ENCODE peak calls at places on chromosomes 2 and 18, in six cellular contexts. One of them, this sample, is unnamed.

GRCh38 chr2:196219686-196220085 is 48.3 kb upstream of the STK17B start:
- DNase-seq in stimulated activated CD8-positive, alpha-beta memory T cell treated with anti-CD3 and anti-CD28 coated beads, Interleukin-7, amount 100 ng/mL, for 48 hours: no peak
- DNase-seq in activated CD4-positive, alpha-beta T cell treated with anti-CD3 and anti-CD28 coated beads, Interleukin-2, amount 10 ng/mL, durations not matched to agents 7 days and 5 days: no peak
- DNase-seq in endothelial cell: no peak
- DNase-seq in adipocyte: no peak
- DNase-seq in fibroblast of the conjunctiva: no peak
- DNase-seq in this sample: no peak

GRCh38 chr18:10365901-10366300 is 88.5 kb upstream of the APCDD1 start:
- DNase-seq in activated CD4-positive, alpha-beta T cell treated with anti-CD3 and anti-CD28 coated beads, Interleukin-2, amount 10 ng/mL, durations not matched to agents 7 days and 5 days: no peak
- DNase-seq in adipocyte: no peak
- DNase-seq in endothelial cell: no peak
- DNase-seq in stimulated activated CD8-positive, alpha-beta memory T cell treated with anti-CD3 and anti-CD28 coated beads, Interleukin-7, amount 100 ng/mL, for 48 hours: no peak
- DNase-seq in fibroblast of the conjunctiva: no peak
- DNase-seq in this sample: no peak

GRCh38 chr2:240820607-240821428 is 799 bp upstream of the KIF1A start:
- DNase-seq in fibroblast of the conjunctiva: no peak
- DNase-seq in stimulated activated CD8-positive, alpha-beta memory T cell treated with anti-CD3 and anti-CD28 coated beads, Interleukin-7, amount 100 ng/mL, for 48 hours: no peak
- DNase-seq in adipocyte: peak
- DNase-seq in endothelial cell: peak
- DNase-seq in activated CD4-positive, alpha-beta T cell treated with anti-CD3 and anti-CD28 coated beads, Interleukin-2, amount 10 ng/mL, durations not matched to agents 7 days and 5 days: no peak
- DNase-seq in this sample: no peak

GRCh38 chr18:5895886-5896740 is 791 bp upstream of the TMEM200C start:
- DNase-seq in adipocyte: peak
- DNase-seq in stimulated activated CD8-positive, alpha-beta memory T cell treated with anti-CD3 and anti-CD28 coated beads, Interleukin-7, amount 100 ng/mL, for 48 hours: no peak
- DNase-seq in fibroblast of the conjunctiva: no peak
- DNase-seq in activated CD4-positive, alpha-beta T cell treated with anti-CD3 and anti-CD28 coated beads, Interleukin-2, amount 10 ng/mL, durations not matched to agents 7 days and 5 days: no peak
- DNase-seq in endothelial cell: peak
- DNase-seq in this sample: no peak

GRCh38 chr2:238441262-238442114 is 14.8 kb downstream of the ASB1 start:
- DNase-seq in stimulated activated CD8-positive, alpha-beta memory T cell treated with anti-CD3 and anti-CD28 coated beads, Interleukin-7, amount 100 ng/mL, for 48 hours: no peak
- DNase-seq in activated CD4-positive, alpha-beta T cell treated with anti-CD3 and anti-CD28 coated beads, Interleukin-2, amount 10 ng/mL, durations not matched to agents 7 days and 5 days: no peak
- DNase-seq in adipocyte: no peak
- DNase-seq in fibroblast of the conjunctiva: no peak
- DNase-seq in endothelial cell: no peak
- DNase-seq in this sample: no peak

GRCh38 chr2:37415128-37415817 is 70.8 kb downstream of the QPCT start:
- DNase-seq in endothelial cell: no peak
- DNase-seq in fibroblast of the conjunctiva: peak
- DNase-seq in adipocyte: peak
- DNase-seq in activated CD4-positive, alpha-beta T cell treated with anti-CD3 and anti-CD28 coated beads, Interleukin-2, amount 10 ng/mL, durations not matched to agents 7 days and 5 days: no peak
- DNase-seq in stimulated activated CD8-positive, alpha-beta memory T cell treated with anti-CD3 and anti-CD28 coated beads, Interleukin-7, amount 100 ng/mL, for 48 hours: no peak
- DNase-seq in this sample: no peak

GRCh38 chr2:223101340-223102039 is 49.5 kb downstream of the KCNE4 start:
- DNase-seq in stimulated activated CD8-positive, alpha-beta memory T cell treated with anti-CD3 and anti-CD28 coated beads, Interleukin-7, amount 100 ng/mL, for 48 hours: no peak
- DNase-seq in fibroblast of the conjunctiva: peak
- DNase-seq in endothelial cell: peak
- DNase-seq in adipocyte: peak
- DNase-seq in activated CD4-positive, alpha-beta T cell treated with anti-CD3 and anti-CD28 coated beads, Interleukin-2, amount 10 ng/mL, durations not matched to agents 7 days and 5 days: no peak
- DNase-seq in this sample: peak

GRCh38 chr18:21071071-21071470 is 40.5 kb downstream of the ROCK1 start:
- DNase-seq in fibroblast of the conjunctiva: no peak
- DNase-seq in activated CD4-positive, alpha-beta T cell treated with anti-CD3 and anti-CD28 coated beads, Interleukin-2, amount 10 ng/mL, durations not matched to agents 7 days and 5 days: no peak
- DNase-seq in stimulated activated CD8-positive, alpha-beta memory T cell treated with anti-CD3 and anti-CD28 coated beads, Interleukin-7, amount 100 ng/mL, for 48 hours: no peak
- DNase-seq in adipocyte: no peak
- DNase-seq in endothelial cell: no peak
- DNase-seq in this sample: no peak

GRCh38 chr2:157771234-157771633 is 104.9 kb downstream of the ACVR1 start:
- DNase-seq in fibroblast of the conjunctiva: no peak
- DNase-seq in activated CD4-positive, alpha-beta T cell treated with anti-CD3 and anti-CD28 coated beads, Interleukin-2, amount 10 ng/mL, durations not matched to agents 7 days and 5 days: no peak
- DNase-seq in stimulated activated CD8-positive, alpha-beta memory T cell treated with anti-CD3 and anti-CD28 coated beads, Interleukin-7, amount 100 ng/mL, for 48 hours: no peak
- DNase-seq in endothelial cell: no peak
- DNase-seq in adipocyte: no peak
- DNase-seq in this sample: no peak

GRCh38 chr2:225668606-225669266 is 269.2 kb downstream of the NYAP2 start:
- DNase-seq in stimulated activated CD8-positive, alpha-beta memory T cell treated with anti-CD3 and anti-CD28 coated beads, Interleukin-7, amount 100 ng/mL, for 48 hours: no peak
- DNase-seq in activated CD4-positive, alpha-beta T cell treated with anti-CD3 and anti-CD28 coated beads, Interleukin-2, amount 10 ng/mL, durations not matched to agents 7 days and 5 days: peak
- DNase-seq in fibroblast of the conjunctiva: peak
- DNase-seq in endothelial cell: peak
- DNase-seq in adipocyte: peak
- DNase-seq in this sample: peak

GRCh38 chr2:114119846-114120348 is 230.0 kb downstream of the ACTR3 start:
- DNase-seq in activated CD4-positive, alpha-beta T cell treated with anti-CD3 and anti-CD28 coated beads, Interleukin-2, amount 10 ng/mL, durations not matched to agents 7 days and 5 days: no peak
- DNase-seq in endothelial cell: no peak
- DNase-seq in fibroblast of the conjunctiva: no peak
- DNase-seq in stimulated activated CD8-positive, alpha-beta memory T cell treated with anti-CD3 and anti-CD28 coated beads, Interleukin-7, amount 100 ng/mL, for 48 hours: no peak
- DNase-seq in adipocyte: peak
- DNase-seq in this sample: no peak

GRCh38 chr2:58030789-58031188 is 15.8 kb upstream of the VRK2 start:
- DNase-seq in endothelial cell: no peak
- DNase-seq in fibroblast of the conjunctiva: no peak
- DNase-seq in activated CD4-positive, alpha-beta T cell treated with anti-CD3 and anti-CD28 coated beads, Interleukin-2, amount 10 ng/mL, durations not matched to agents 7 days and 5 days: no peak
- DNase-seq in stimulated activated CD8-positive, alpha-beta memory T cell treated with anti-CD3 and anti-CD28 coated beads, Interleukin-7, amount 100 ng/mL, for 48 hours: no peak
- DNase-seq in adipocyte: no peak
- DNase-seq in this sample: no peak

GRCh38 chr2:74414913-74415761 is 6.3 kb downstream of the C2orf81 start:
- DNase-seq in stimulated activated CD8-positive, alpha-beta memory T cell treated with anti-CD3 and anti-CD28 coated beads, Interleukin-7, amount 100 ng/mL, for 48 hours: no peak
- DNase-seq in fibroblast of the conjunctiva: no peak
- DNase-seq in adipocyte: no peak
- DNase-seq in activated CD4-positive, alpha-beta T cell treated with anti-CD3 and anti-CD28 coated beads, Interleukin-2, amount 10 ng/mL, durations not matched to agents 7 days and 5 days: peak
- DNase-seq in endothelial cell: peak
- DNase-seq in this sample: no peak

GRCh38 chr2:127621981-127622431 is 23.9 kb upstream of the GPR17 start:
- DNase-seq in adipocyte: no peak
- DNase-seq in endothelial cell: no peak
- DNase-seq in fibroblast of the conjunctiva: no peak
- DNase-seq in stimulated activated CD8-positive, alpha-beta memory T cell treated with anti-CD3 and anti-CD28 coated beads, Interleukin-7, amount 100 ng/mL, for 48 hours: no peak
- DNase-seq in activated CD4-positive, alpha-beta T cell treated with anti-CD3 and anti-CD28 coated beads, Interleukin-2, amount 10 ng/mL, durations not matched to agents 7 days and 5 days: no peak
- DNase-seq in this sample: no peak

GRCh38 chr2:152483276-152483996 is 148.5 kb downstream of the FMNL2 start:
- DNase-seq in adipocyte: no peak
- DNase-seq in endothelial cell: no peak
- DNase-seq in activated CD4-positive, alpha-beta T cell treated with anti-CD3 and anti-CD28 coated beads, Interleukin-2, amount 10 ng/mL, durations not matched to agents 7 days and 5 days: no peak
- DNase-seq in stimulated activated CD8-positive, alpha-beta memory T cell treated with anti-CD3 and anti-CD28 coated beads, Interleukin-7, amount 100 ng/mL, for 48 hours: no peak
- DNase-seq in fibroblast of the conjunctiva: peak
- DNase-seq in this sample: no peak

GRCh38 chr2:240250985-240251847 is 110.8 kb upstream of the OTOS start:
- DNase-seq in fibroblast of the conjunctiva: peak
- DNase-seq in activated CD4-positive, alpha-beta T cell treated with anti-CD3 and anti-CD28 coated beads, Interleukin-2, amount 10 ng/mL, durations not matched to agents 7 days and 5 days: no peak
- DNase-seq in endothelial cell: no peak
- DNase-seq in adipocyte: peak
- DNase-seq in stimulated activated CD8-positive, alpha-beta memory T cell treated with anti-CD3 and anti-CD28 coated beads, Interleukin-7, amount 100 ng/mL, for 48 hours: no peak
- DNase-seq in this sample: no peak

GRCh38 chr2:240445961-240446538 is 10.6 kb downstream of the GPC1 start:
- DNase-seq in endothelial cell: no peak
- DNase-seq in adipocyte: no peak
- DNase-seq in stimulated activated CD8-positive, alpha-beta memory T cell treated with anti-CD3 and anti-CD28 coated beads, Interleukin-7, amount 100 ng/mL, for 48 hours: no peak
- DNase-seq in activated CD4-positive, alpha-beta T cell treated with anti-CD3 and anti-CD28 coated beads, Interleukin-2, amount 10 ng/mL, durations not matched to agents 7 days and 5 days: no peak
- DNase-seq in fibroblast of the conjunctiva: no peak
- DNase-seq in this sample: no peak

GRCh38 chr2:54862742-54863141 is 139.3 kb downstream of the EML6 start:
- DNase-seq in fibroblast of the conjunctiva: no peak
- DNase-seq in stimulated activated CD8-positive, alpha-beta memory T cell treated with anti-CD3 and anti-CD28 coated beads, Interleukin-7, amount 100 ng/mL, for 48 hours: no peak
- DNase-seq in endothelial cell: no peak
- DNase-seq in activated CD4-positive, alpha-beta T cell treated with anti-CD3 and anti-CD28 coated beads, Interleukin-2, amount 10 ng/mL, durations not matched to agents 7 days and 5 days: no peak
- DNase-seq in adipocyte: no peak
- DNase-seq in this sample: no peak

GRCh38 chr2:46297546-46298271 is 502 bp downstream of the EPAS1 start:
- DNase-seq in adipocyte: peak
- DNase-seq in stimulated activated CD8-positive, alpha-beta memory T cell treated with anti-CD3 and anti-CD28 coated beads, Interleukin-7, amount 100 ng/mL, for 48 hours: no peak
- DNase-seq in endothelial cell: peak
- DNase-seq in activated CD4-positive, alpha-beta T cell treated with anti-CD3 and anti-CD28 coated beads, Interleukin-2, amount 10 ng/mL, durations not matched to agents 7 days and 5 days: peak
- DNase-seq in fibroblast of the conjunctiva: no peak
- DNase-seq in this sample: no peak

GRCh38 chr2:231037731-231038482 is 584 bp downstream of the C2orf72 start:
- DNase-seq in stimulated activated CD8-positive, alpha-beta memory T cell treated with anti-CD3 and anti-CD28 coated beads, Interleukin-7, amount 100 ng/mL, for 48 hours: no peak
- DNase-seq in adipocyte: peak
- DNase-seq in activated CD4-positive, alpha-beta T cell treated with anti-CD3 and anti-CD28 coated beads, Interleukin-2, amount 10 ng/mL, durations not matched to agents 7 days and 5 days: no peak
- DNase-seq in fibroblast of the conjunctiva: no peak
- DNase-seq in endothelial cell: peak
- DNase-seq in this sample: no peak

GRCh38 chr2:112942654-112943002 is 31.7 kb downstream of the IL37 start:
- DNase-seq in adipocyte: peak
- DNase-seq in activated CD4-positive, alpha-beta T cell treated with anti-CD3 and anti-CD28 coated beads, Interleukin-2, amount 10 ng/mL, durations not matched to agents 7 days and 5 days: no peak
- DNase-seq in stimulated activated CD8-positive, alpha-beta memory T cell treated with anti-CD3 and anti-CD28 coated beads, Interleukin-7, amount 100 ng/mL, for 48 hours: no peak
- DNase-seq in fibroblast of the conjunctiva: no peak
- DNase-seq in endothelial cell: no peak
- DNase-seq in this sample: no peak

GRCh38 chr2:241514545-241514944 is 6.2 kb upstream of the STK25 start:
- DNase-seq in stimulated activated CD8-positive, alpha-beta memory T cell treated with anti-CD3 and anti-CD28 coated beads, Interleukin-7, amount 100 ng/mL, for 48 hours: no peak
- DNase-seq in endothelial cell: no peak
- DNase-seq in activated CD4-positive, alpha-beta T cell treated with anti-CD3 and anti-CD28 coated beads, Interleukin-2, amount 10 ng/mL, durations not matched to agents 7 days and 5 days: no peak
- DNase-seq in fibroblast of the conjunctiva: no peak
- DNase-seq in adipocyte: no peak
- DNase-seq in this sample: no peak

GRCh38 chr18:10040287-10041011 is 126.6 kb downstream of the VAPA start:
- DNase-seq in fibroblast of the conjunctiva: no peak
- DNase-seq in activated CD4-positive, alpha-beta T cell treated with anti-CD3 and anti-CD28 coated beads, Interleukin-2, amount 10 ng/mL, durations not matched to agents 7 days and 5 days: no peak
- DNase-seq in adipocyte: peak
- DNase-seq in endothelial cell: no peak
- DNase-seq in stimulated activated CD8-positive, alpha-beta memory T cell treated with anti-CD3 and anti-CD28 coated beads, Interleukin-7, amount 100 ng/mL, for 48 hours: no peak
- DNase-seq in this sample: no peak

GRCh38 chr18:10794771-10795170 is 268.9 kb downstream of the NAPG start:
- DNase-seq in adipocyte: no peak
- DNase-seq in activated CD4-positive, alpha-beta T cell treated with anti-CD3 and anti-CD28 coated beads, Interleukin-2, amount 10 ng/mL, durations not matched to agents 7 days and 5 days: no peak
- DNase-seq in endothelial cell: no peak
- DNase-seq in stimulated activated CD8-positive, alpha-beta memory T cell treated with anti-CD3 and anti-CD28 coated beads, Interleukin-7, amount 100 ng/mL, for 48 hours: no peak
- DNase-seq in fibroblast of the conjunctiva: no peak
- DNase-seq in this sample: no peak

GRCh38 chr2:209316141-209316540 is 107.7 kb upstream of the MAP2 start:
- DNase-seq in activated CD4-positive, alpha-beta T cell treated with anti-CD3 and anti-CD28 coated beads, Interleukin-2, amount 10 ng/mL, durations not matched to agents 7 days and 5 days: no peak
- DNase-seq in endothelial cell: no peak
- DNase-seq in adipocyte: no peak
- DNase-seq in fibroblast of the conjunctiva: no peak
- DNase-seq in stimulated activated CD8-positive, alpha-beta memory T cell treated with anti-CD3 and anti-CD28 coated beads, Interleukin-7, amount 100 ng/mL, for 48 hours: no peak
- DNase-seq in this sample: no peak

GRCh38 chr2:96927420-96928171 is 57.7 kb upstream of the SEMA4C start:
- DNase-seq in stimulated activated CD8-positive, alpha-beta memory T cell treated with anti-CD3 and anti-CD28 coated beads, Interleukin-7, amount 100 ng/mL, for 48 hours: no peak
- DNase-seq in fibroblast of the conjunctiva: no peak
- DNase-seq in adipocyte: peak
- DNase-seq in activated CD4-positive, alpha-beta T cell treated with anti-CD3 and anti-CD28 coated beads, Interleukin-2, amount 10 ng/mL, durations not matched to agents 7 days and 5 days: no peak
- DNase-seq in endothelial cell: no peak
- DNase-seq in this sample: no peak

GRCh38 chr2:71101656-71102055 is 28.4 kb downstream of the MCEE start:
- DNase-seq in fibroblast of the conjunctiva: no peak
- DNase-seq in endothelial cell: no peak
- DNase-seq in activated CD4-positive, alpha-beta T cell treated with anti-CD3 and anti-CD28 coated beads, Interleukin-2, amount 10 ng/mL, durations not matched to agents 7 days and 5 days: no peak
- DNase-seq in adipocyte: peak
- DNase-seq in stimulated activated CD8-positive, alpha-beta memory T cell treated with anti-CD3 and anti-CD28 coated beads, Interleukin-7, amount 100 ng/mL, for 48 hours: no peak
- DNase-seq in this sample: no peak

GRCh38 chr2:209367091-209367747 is 56.6 kb upstream of the MAP2 start:
- DNase-seq in adipocyte: no peak
- DNase-seq in stimulated activated CD8-positive, alpha-beta memory T cell treated with anti-CD3 and anti-CD28 coated beads, Interleukin-7, amount 100 ng/mL, for 48 hours: no peak
- DNase-seq in activated CD4-positive, alpha-beta T cell treated with anti-CD3 and anti-CD28 coated beads, Interleukin-2, amount 10 ng/mL, durations not matched to agents 7 days and 5 days: no peak
- DNase-seq in fibroblast of the conjunctiva: no peak
- DNase-seq in endothelial cell: no peak
- DNase-seq in this sample: no peak

GRCh38 chr2:42854207-42854818 is 61.9 kb upstream of the HAAO start:
- DNase-seq in stimulated activated CD8-positive, alpha-beta memory T cell treated with anti-CD3 and anti-CD28 coated beads, Interleukin-7, amount 100 ng/mL, for 48 hours: no peak
- DNase-seq in endothelial cell: no peak
- DNase-seq in fibroblast of the conjunctiva: no peak
- DNase-seq in adipocyte: peak
- DNase-seq in activated CD4-positive, alpha-beta T cell treated with anti-CD3 and anti-CD28 coated beads, Interleukin-2, amount 10 ng/mL, durations not matched to agents 7 days and 5 days: no peak
- DNase-seq in this sample: no peak

GRCh38 chr2:210537021-210537650 is 19.3 kb upstream of the CPS1 start:
- DNase-seq in activated CD4-positive, alpha-beta T cell treated with anti-CD3 and anti-CD28 coated beads, Interleukin-2, amount 10 ng/mL, durations not matched to agents 7 days and 5 days: no peak
- DNase-seq in stimulated activated CD8-positive, alpha-beta memory T cell treated with anti-CD3 and anti-CD28 coated beads, Interleukin-7, amount 100 ng/mL, for 48 hours: no peak
- DNase-seq in adipocyte: no peak
- DNase-seq in fibroblast of the conjunctiva: no peak
- DNase-seq in endothelial cell: no peak
- DNase-seq in this sample: no peak

GRCh38 chr2:43464546-43464945 is 131.3 kb downstream of the THADA start:
- DNase-seq in fibroblast of the conjunctiva: no peak
- DNase-seq in stimulated activated CD8-positive, alpha-beta memory T cell treated with anti-CD3 and anti-CD28 coated beads, Interleukin-7, amount 100 ng/mL, for 48 hours: no peak
- DNase-seq in activated CD4-positive, alpha-beta T cell treated with anti-CD3 and anti-CD28 coated beads, Interleukin-2, amount 10 ng/mL, durations not matched to agents 7 days and 5 days: no peak
- DNase-seq in adipocyte: peak
- DNase-seq in endothelial cell: no peak
- DNase-seq in this sample: no peak

GRCh38 chr2:44744961-44745360 is 196.5 kb upstream of the SIX3 start:
- DNase-seq in fibroblast of the conjunctiva: no peak
- DNase-seq in stimulated activated CD8-positive, alpha-beta memory T cell treated with anti-CD3 and anti-CD28 coated beads, Interleukin-7, amount 100 ng/mL, for 48 hours: no peak
- DNase-seq in endothelial cell: no peak
- DNase-seq in activated CD4-positive, alpha-beta T cell treated with anti-CD3 and anti-CD28 coated beads, Interleukin-2, amount 10 ng/mL, durations not matched to agents 7 days and 5 days: no peak
- DNase-seq in adipocyte: no peak
- DNase-seq in this sample: no peak

GRCh38 chr18:59691046-59691395 is 6.2 kb downstream of the CCBE1 start:
- DNase-seq in activated CD4-positive, alpha-beta T cell treated with anti-CD3 and anti-CD28 coated beads, Interleukin-2, amount 10 ng/mL, durations not matched to agents 7 days and 5 days: no peak
- DNase-seq in endothelial cell: no peak
- DNase-seq in fibroblast of the conjunctiva: peak
- DNase-seq in stimulated activated CD8-positive, alpha-beta memory T cell treated with anti-CD3 and anti-CD28 coated beads, Interleukin-7, amount 100 ng/mL, for 48 hours: no peak
- DNase-seq in adipocyte: peak
- DNase-seq in this sample: no peak

GRCh38 chr18:77320960-77321559 is 71.4 kb downstream of the GALR1 start:
- DNase-seq in endothelial cell: no peak
- DNase-seq in fibroblast of the conjunctiva: no peak
- DNase-seq in activated CD4-positive, alpha-beta T cell treated with anti-CD3 and anti-CD28 coated beads, Interleukin-2, amount 10 ng/mL, durations not matched to agents 7 days and 5 days: no peak
- DNase-seq in adipocyte: no peak
- DNase-seq in stimulated activated CD8-positive, alpha-beta memory T cell treated with anti-CD3 and anti-CD28 coated beads, Interleukin-7, amount 100 ng/mL, for 48 hours: no peak
- DNase-seq in this sample: no peak

This sample was measured in Jurkat, Clone E6-1.